ENCODE peak calls at places on chromosomes 5 and 9, in eight cellular contexts. V is activated CD4-positive, alpha-beta T cell treated with anti-CD3 and anti-CD28 coated beads, Interleukin-2, amount 50 U/mL, for 48 hours; D is fibroblast of villous mesenchyme; F is DMS153; E is D341Med; H is AML-193; C is neural crest cell; W is hepatocyte. N is an unnamed sample.

GRCh38 chr5:93611900-93612898 is 29.2 kb downstream of the NR2F1 start:
- DNase-seq in V (no peak), D (no peak), F (no peak), E (peak; percentile 60), H (no peak), C (no peak), W (no peak), N (peak; percentile 52)

GRCh38 chr5:76733049-76733417 is 17.1 kb downstream of the F2R start:
- DNase-seq in V (peak; percentile 36), D (no peak), F (no peak), E (no peak), H (no peak), C (no peak), W (no peak), N (no peak)

GRCh38 chr9:96884443-96884842 is 30.1 kb upstream of the ZNF782 start:
- DNase-seq in V (peak; percentile 13), D (peak; percentile 40), F (no peak), E (no peak), H (no peak), C (no peak), W (peak; percentile 54), N (no peak)

GRCh38 chr9:113511047-113511521 is 47.6 kb downstream of the RGS3 start:
- DNase-seq in V (no peak), D (no peak), F (no peak), E (no peak), H (no peak), C (no peak), W (no peak), N (no peak)

GRCh38 chr5:149917073-149917676 is 27.4 kb downstream of the PDE6A start:
- DNase-seq in V (no peak), D (no peak), F (no peak), E (no peak), H (no peak), C (no peak), W (no peak), N (peak; percentile 27)

GRCh38 chr5:82922086-82922734 is 155.0 kb downstream of the TMEM167A start:
- DNase-seq in V (no peak), D (no peak), F (no peak), E (no peak), H (no peak), C (no peak), W (no peak), N (no peak)

GRCh38 chr5:112929336-112930081 is 7.5 kb upstream of the REEP5 start:
- DNase-seq in V (no peak), D (no peak), F (no peak), E (no peak), H (no peak), C (no peak), W (no peak), N (no peak)

GRCh38 chr5:178247481-178248456 is 15.2 kb upstream of the PHYKPL start:
- DNase-seq in V (no peak), D (no peak), F (no peak), E (peak; percentile 53), H (no peak), C (no peak), W (no peak), N (no peak)

GRCh38 chr5:125575561-125576504 is 829.4 kb upstream of the ZNF608 start:
- DNase-seq in V (no peak), D (peak; percentile 85), F (peak; percentile 53), E (peak; percentile 77), H (no peak), C (peak; percentile 15), W (peak; percentile 40), N (no peak)

GRCh38 chr5:181221105-181221791 is 1.8 kb upstream of the TRIM41 start:
- DNase-seq in V (no peak), D (no peak), F (no peak), E (no peak), H (no peak), C (no peak), W (no peak), N (no peak)

GRCh38 chr5:96220610-96221390 is 212.2 kb downstream of the PCSK1 start:
- DNase-seq in V (peak; percentile 9), D (peak; percentile 32), F (no peak), E (no peak), H (no peak), C (no peak), W (no peak), N (no peak)

GRCh38 chr9:16371306-16371705 is 499.2 kb downstream of the BNC2 start:
- DNase-seq in V (no peak), D (no peak), F (no peak), E (no peak), H (no peak), C (no peak), W (no peak), N (no peak)

GRCh38 chr9:4592886-4593285 is 69.2 kb upstream of the PLPP6 start:
- DNase-seq in V (no peak), D (peak; percentile 84), F (no peak), E (no peak), H (no peak), C (no peak), W (no peak), N (no peak)

GRCh38 chr9:20754556-20754955 is 70.5 kb downstream of the FOCAD start:
- DNase-seq in V (no peak), D (no peak), F (no peak), E (no peak), H (no peak), C (no peak), W (no peak), N (peak; percentile 15)

GRCh38 chr9:115606851-115607250 is 488.9 kb upstream of the TNC start:
- DNase-seq in V (no peak), D (peak; percentile 77), F (no peak), E (no peak), H (no peak), C (no peak), W (no peak), N (no peak)

GRCh38 chr5:74069741-74070140 is 443.7 kb downstream of the ARHGEF28 start:
- DNase-seq in V (no peak), D (no peak), F (no peak), E (no peak), H (no peak), C (no peak), W (no peak), N (no peak)

GRCh38 chr9:129574911-129575574 is 45.9 kb downstream of the C9orf50 start:
- DNase-seq in V (no peak), D (peak; percentile 76), F (no peak), E (no peak), H (no peak), C (no peak), W (no peak), N (no peak)

GRCh38 chr9:4235951-4236804 is 63.7 kb downstream of the GLIS3 start:
- DNase-seq in V (no peak), D (peak; percentile 76), F (no peak), E (no peak), H (no peak), C (no peak), W (peak; percentile 56), N (peak; percentile 68)

GRCh38 chr5:120134944-120135343 is 329.2 kb upstream of the PRR16 start:
- DNase-seq in V (no peak), D (peak; percentile 66), F (no peak), E (no peak), H (no peak), C (no peak), W (no peak), N (no peak)

GRCh38 chr9:131667576-131667975 is 72.3 kb downstream of the RAPGEF1 start:
- DNase-seq in V (peak; percentile 85), D (no peak), F (no peak), E (no peak), H (no peak), C (no peak), W (no peak), N (no peak)

GRCh38 chr5:119578937-119579336 is 50.4 kb upstream of the FAM170A start:
- DNase-seq in V (peak; percentile 6), D (peak; percentile 26), F (no peak), E (peak; percentile 52), H (peak; percentile 76), C (no peak), W (peak; percentile 19), N (peak; percentile 57)

GRCh38 chr5:178269499-178269898 is 36.9 kb upstream of the PHYKPL start:
- DNase-seq in V (no peak), D (no peak), F (no peak), E (no peak), H (no peak), C (no peak), W (no peak), N (no peak)

GRCh38 chr9:10112070-10112469 is 500.7 kb downstream of the PTPRD start:
- DNase-seq in V (no peak), D (no peak), F (no peak), E (peak; percentile 4), H (no peak), C (no peak), W (no peak), N (no peak)

GRCh38 chr9:109014267-109015025 is 1.1 kb upstream of the CTNNAL1 start:
- DNase-seq in V (no peak), D (peak; percentile 70), F (no peak), E (no peak), H (no peak), C (no peak), W (peak; percentile 70), N (peak; percentile 43)

GRCh38 chr9:13863112-13863511 is 450.8 kb downstream of the NFIB start:
- DNase-seq in V (no peak), D (no peak), F (no peak), E (no peak), H (no peak), C (no peak), W (peak; percentile 35), N (peak; percentile 5)

GRCh38 chr5:143641549-143641955 is 170.4 kb upstream of the HMHB1 start:
- DNase-seq in V (no peak), D (peak; percentile 72), F (no peak), E (no peak), H (no peak), C (no peak), W (no peak), N (no peak)

GRCh38 chr9:137147793-137148160 is 8.8 kb downstream of the GRIN1 start:
- DNase-seq in V (no peak), D (no peak), F (no peak), E (no peak), H (no peak), C (no peak), W (no peak), N (no peak)

GRCh38 chr9:130806388-130806716 is 28.7 kb upstream of the ABL1 start:
- DNase-seq in V (no peak), D (no peak), F (no peak), E (no peak), H (no peak), C (no peak), W (no peak), N (no peak)

GRCh38 chr5:146580237-146580636 is 64.2 kb upstream of the GPR151 start:
- DNase-seq in V (no peak), D (no peak), F (no peak), E (no peak), H (peak; percentile 4), C (no peak), W (no peak), N (no peak)

GRCh38 chr5:159316519-159317383 is 13.5 kb downstream of the IL12B start:
- DNase-seq in V (peak; percentile 51), D (peak; percentile 74), F (no peak), E (peak; percentile 73), H (peak; percentile 29), C (peak; percentile 25), W (peak; percentile 68), N (peak; percentile 79)

GRCh38 chr9:16626577-16627130 is 243.8 kb downstream of the BNC2 start:
- DNase-seq in V (no peak), D (peak; percentile 75), F (peak; percentile 73), E (no peak), H (no peak), C (no peak), W (peak; percentile 70), N (peak; percentile 84)

GRCh38 chr5:37576496-37576895 is 197.4 kb downstream of the WDR70 start:
- DNase-seq in V (no peak), D (no peak), F (no peak), E (no peak), H (no peak), C (no peak), W (no peak), N (no peak)

N was measured in cardiac muscle cell.